ENCODE peak calls at places on chromosomes 11 and 22, in six cellular contexts. P is GM12878, R is endothelial cell of umbilical vein, C is A549, F is K562, M is HepG2. K is an unnamed sample.

GRCh38 chr11:70607561-70607960 is 209.2 kb downstream of the CTTN start:
- DNase-seq in M (no peak), C (no peak), R (no peak), P (no peak), F (no peak), K (no peak)

GRCh38 chr22:19810381-19811141 is 44.1 kb downstream of the GNB1L start:
- DNase-seq in C (no peak), P (no peak), M (no peak), R (peak), F (no peak), K (no peak)

GRCh38 chr22:22085702-22086500 is 103.3 kb upstream of the TOP3B start:
- DNase-seq in M (no peak), F (peak), C (no peak), P (no peak), R (no peak), K (peak)

GRCh38 chr11:118663381-118663780 is 16.1 kb downstream of the TREH start:
- DNase-seq in F (no peak), R (no peak), M (no peak), P (no peak), C (no peak), K (no peak)

GRCh38 chr22:36332623-36333331 is 55.0 kb downstream of the MYH9 start:
- DNase-seq in R (peak), F (peak), P (peak), M (no peak), C (no peak), K (peak)

GRCh38 chr22:49869091-49869830 is 15.6 kb downstream of the ZBED4 start:
- DNase-seq in C (no peak), M (no peak), R (no peak), F (no peak), P (no peak), K (no peak)

GRCh38 chr11:7687386-7687785 is 14.1 kb upstream of the CYB5R2 start:
- DNase-seq in P (no peak), F (no peak), M (no peak), R (no peak), C (no peak), K (no peak)

GRCh38 chr11:108199446-108200321 is 22.8 kb downstream of the NPAT start:
- DNase-seq in F (peak), R (no peak), C (no peak), P (peak), M (no peak), K (peak)

GRCh38 chr11:68593441-68593840 is 90.9 kb upstream of the GAL start:
- DNase-seq in C (no peak), F (no peak), R (peak), P (no peak), M (no peak), K (no peak)

GRCh38 chr11:132746305-132746704 is 786.0 kb downstream of the OPCML start:
- DNase-seq in P (no peak), F (no peak), M (no peak), R (no peak), C (no peak), K (no peak)

GRCh38 chr11:46727952-46728658 is 9.1 kb downstream of the F2 start:
- DNase-seq in P (no peak), C (no peak), R (no peak), F (no peak), M (no peak), K (no peak)

GRCh38 chr11:112128483-112129121 is 35.3 kb downstream of the IL18 start:
- DNase-seq in R (peak), M (no peak), P (no peak), C (peak), F (no peak), K (no peak)

GRCh38 chr11:121318848-121319834 is 26.6 kb downstream of the SC5D start:
- DNase-seq in P (no peak), M (peak), R (peak), F (peak), C (no peak), K (peak)
- TF ChIP-seq CTCF in P (peak), M (peak), R (peak), F (peak), C (peak), K (peak)

GRCh38 chr11:8720868-8721739 is 38.5 kb downstream of the RPL27A start:
- DNase-seq in R (no peak), C (no peak), M (no peak), P (no peak), F (no peak), K (no peak)

GRCh38 chr11:8720376-8720775 is 37.8 kb downstream of the RPL27A start:
- DNase-seq in P (no peak), C (no peak), M (no peak), R (no peak), F (no peak), K (no peak)

GRCh38 chr11:8722156-8722555 is 39.6 kb downstream of the RPL27A start:
- DNase-seq in F (peak), R (no peak), M (peak), C (no peak), P (no peak), K (no peak)

GRCh38 chr11:8722809-8723208 is 40.2 kb downstream of the RPL27A start:
- DNase-seq in C (no peak), M (no peak), P (no peak), R (no peak), F (no peak), K (no peak)

GRCh38 chr11:8721740-8722139 is 39.1 kb downstream of the RPL27A start:
- DNase-seq in R (no peak), F (no peak), M (no peak), C (no peak), P (no peak), K (no peak)
- TF ChIP-seq MYC in R (no peak), F (no peak), M (no peak), C (no peak), P (no peak), K (no peak)

GRCh38 chr11:41307371-41308080 is 151.9 kb downstream of the LRRC4C start:
- DNase-seq in P (no peak), F (no peak), R (no peak), C (no peak), M (no peak), K (no peak)

GRCh38 chr11:41308286-41308685 is 151.2 kb downstream of the LRRC4C start:
- DNase-seq in P (no peak), R (no peak), M (no peak), F (no peak), C (no peak), K (no peak)

GRCh38 chr11:41309111-41309522 is 150.3 kb downstream of the LRRC4C start:
- DNase-seq in C (no peak), R (no peak), P (peak), F (no peak), M (no peak), K (no peak)

GRCh38 chr11:41306435-41306834 is 153.0 kb downstream of the LRRC4C start:
- DNase-seq in C (no peak), F (no peak), P (no peak), M (no peak), R (no peak), K (no peak)

DNA sequence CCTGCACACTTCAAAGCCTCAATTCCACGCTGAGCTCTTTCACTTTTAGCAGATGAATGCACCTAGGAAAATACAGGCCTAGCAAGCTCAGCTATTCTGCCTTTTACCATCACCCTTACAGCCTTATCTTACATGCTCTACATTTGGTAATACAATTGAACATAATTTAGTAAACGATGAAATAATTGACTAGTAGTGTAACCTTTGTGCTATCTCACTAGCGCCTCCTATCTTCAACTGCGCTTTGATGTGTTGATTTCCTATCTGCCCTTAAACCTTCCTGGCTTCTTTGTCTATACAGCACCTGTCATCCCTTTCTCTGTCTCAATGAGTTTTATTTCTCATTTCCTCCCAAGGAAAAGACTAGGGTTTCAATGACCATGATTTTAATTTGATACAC is 149.7 kb downstream of the LRRC4C start:
- DNase-seq in M (no peak), P (no peak), F (no peak), R (no peak), C (no peak), K (no peak)
- TF ChIP-seq CTCF in M (no peak), P (peak), F (no peak), R (no peak), C (no peak), K (peak)

GRCh38 chr11:1548221-1549070 is 23.6 kb downstream of the DUSP8 start:
- DNase-seq in C (peak), R (peak), P (no peak), F (no peak), M (no peak), K (peak)
- TF ChIP-seq MYC in C (no peak), R (no peak), P (no peak), F (no peak), M (no peak), K (no peak)

GRCh38 chr11:35764414-35764813 is 101.8 kb downstream of the TRIM44 start:
- DNase-seq in C (no peak), R (no peak), P (no peak), M (no peak), F (no peak), K (no peak)

GRCh38 chr11:35766651-35767050 is 104.1 kb downstream of the TRIM44 start:
- DNase-seq in F (no peak), C (no peak), P (no peak), M (no peak), R (no peak), K (no peak)

GRCh38 chr11:35763301-35763700 is 100.7 kb downstream of the TRIM44 start:
- DNase-seq in C (no peak), F (no peak), P (no peak), M (no peak), R (no peak), K (no peak)

GRCh38 chr11:35763772-35764171 is 101.2 kb downstream of the TRIM44 start:
- DNase-seq in M (no peak), P (no peak), C (no peak), R (no peak), F (no peak), K (no peak)

DNA sequence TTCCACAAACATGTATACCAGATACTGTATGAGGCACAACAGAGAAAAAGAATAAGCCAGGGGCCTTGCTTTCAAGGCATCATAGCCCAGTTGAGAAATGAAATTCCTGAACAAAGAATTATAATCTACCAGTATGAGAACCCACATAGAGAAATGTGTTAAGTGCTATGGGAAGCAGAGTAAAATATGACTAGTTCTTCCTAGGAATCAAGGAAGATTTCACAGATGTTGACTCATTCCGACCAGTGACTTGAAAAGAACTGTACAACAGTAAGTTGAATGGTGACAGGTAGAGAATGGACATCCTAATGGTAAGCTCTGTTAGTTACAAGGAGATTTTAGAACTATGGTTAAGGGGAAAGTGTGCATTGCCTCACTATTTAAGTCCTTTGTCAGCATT is 102.6 kb downstream of the TRIM44 start:
- DNase-seq in P (no peak), R (no peak), M (no peak), F (no peak), C (no peak), K (no peak)
- TF ChIP-seq CTCF in P (no peak), R (no peak), M (no peak), F (no peak), C (no peak), K (no peak)

K was measured in NB4.